ENCODE peak calls at places on chromosomes 1 and 21, in six cellular contexts. One of them, this sample, is unnamed.

GRCh38 chr1:38003261-38004250 is 1.8 kb downstream of the FHL3 start:
- DNase-seq in neural crest cell: no peak
- DNase-seq in H1: no peak
- DNase-seq in kidney epithelial cell: no peak
- DNase-seq in astrocyte of the spinal cord: peak
- DNase-seq in fibroblast of mammary gland: peak
- DNase-seq in this sample: no peak

GRCh38 chr1:11039351-11040104 is 7.5 kb downstream of the MASP2 start:
- DNase-seq in neural crest cell: no peak
- DNase-seq in H1: no peak
- DNase-seq in kidney epithelial cell: no peak
- DNase-seq in astrocyte of the spinal cord: no peak
- DNase-seq in fibroblast of mammary gland: no peak
- DNase-seq in this sample: no peak

GRCh38 chr1:67947114-67947513 is 103.3 kb downstream of the DIRAS3 start:
- DNase-seq in neural crest cell: no peak
- DNase-seq in H1: no peak
- DNase-seq in kidney epithelial cell: no peak
- DNase-seq in astrocyte of the spinal cord: no peak
- DNase-seq in fibroblast of mammary gland: no peak
- DNase-seq in this sample: no peak

GRCh38 chr1:88935522-88936222 is 44.3 kb upstream of the GTF2B start:
- DNase-seq in neural crest cell: peak
- DNase-seq in H1: no peak
- DNase-seq in kidney epithelial cell: no peak
- DNase-seq in astrocyte of the spinal cord: peak
- DNase-seq in fibroblast of mammary gland: peak
- DNase-seq in this sample: no peak

GRCh38 chr1:115189814-115190541 is 100.7 kb upstream of the TSPAN2 start:
- DNase-seq in neural crest cell: no peak
- DNase-seq in H1: no peak
- DNase-seq in kidney epithelial cell: peak
- DNase-seq in astrocyte of the spinal cord: peak
- DNase-seq in fibroblast of mammary gland: peak
- DNase-seq in this sample: no peak

GRCh38 chr1:183495420-183495819 is 23.1 kb downstream of the SMG7 start:
- DNase-seq in neural crest cell: no peak
- DNase-seq in H1: no peak
- DNase-seq in kidney epithelial cell: no peak
- DNase-seq in astrocyte of the spinal cord: no peak
- DNase-seq in fibroblast of mammary gland: no peak
- DNase-seq in this sample: no peak

GRCh38 chr1:206495493-206496046 is 11.8 kb upstream of the RASSF5 start:
- DNase-seq in neural crest cell: no peak
- DNase-seq in H1: no peak
- DNase-seq in kidney epithelial cell: no peak
- DNase-seq in astrocyte of the spinal cord: no peak
- DNase-seq in fibroblast of mammary gland: no peak
- DNase-seq in this sample: no peak

GRCh38 chr1:206685256-206685748 is 597 bp downstream of the MAPKAPK2 start:
- DNase-seq in neural crest cell: peak
- DNase-seq in H1: no peak
- DNase-seq in kidney epithelial cell: no peak
- DNase-seq in astrocyte of the spinal cord: peak
- DNase-seq in fibroblast of mammary gland: peak
- DNase-seq in this sample: peak

GRCh38 chr1:236552096-236552495 is 28.3 kb downstream of the LGALS8 start:
- DNase-seq in neural crest cell: no peak
- DNase-seq in H1: no peak
- DNase-seq in kidney epithelial cell: no peak
- DNase-seq in astrocyte of the spinal cord: no peak
- DNase-seq in fibroblast of mammary gland: no peak
- DNase-seq in this sample: no peak

GRCh38 chr21:18499761-18500376 is 96.3 kb upstream of the TMPRSS15 start:
- DNase-seq in neural crest cell: peak
- DNase-seq in H1: no peak
- DNase-seq in kidney epithelial cell: no peak
- DNase-seq in astrocyte of the spinal cord: peak
- DNase-seq in fibroblast of mammary gland: peak
- DNase-seq in this sample: no peak

GRCh38 chr1:109827986-109828385 is 64.3 kb upstream of the EPS8L3 start:
- DNase-seq in neural crest cell: no peak
- DNase-seq in H1: no peak
- DNase-seq in kidney epithelial cell: no peak
- DNase-seq in astrocyte of the spinal cord: no peak
- DNase-seq in fibroblast of mammary gland: no peak
- DNase-seq in this sample: no peak

GRCh38 chr1:33616780-33617179 is 144.3 kb downstream of the ZSCAN20 start:
- DNase-seq in neural crest cell: no peak
- DNase-seq in H1: no peak
- DNase-seq in kidney epithelial cell: no peak
- DNase-seq in astrocyte of the spinal cord: no peak
- DNase-seq in fibroblast of mammary gland: no peak
- DNase-seq in this sample: no peak

GRCh38 chr1:207304710-207305151 is 16.7 kb upstream of the CD55 start:
- DNase-seq in neural crest cell: no peak
- DNase-seq in H1: no peak
- DNase-seq in kidney epithelial cell: no peak
- DNase-seq in astrocyte of the spinal cord: peak
- DNase-seq in fibroblast of mammary gland: peak
- DNase-seq in this sample: no peak

GRCh38 chr1:155989242-155989991 is 11.1 kb upstream of the ARHGEF2 start:
- DNase-seq in neural crest cell: peak
- DNase-seq in H1: no peak
- DNase-seq in kidney epithelial cell: no peak
- DNase-seq in astrocyte of the spinal cord: peak
- DNase-seq in fibroblast of mammary gland: peak
- DNase-seq in this sample: peak

GRCh38 chr1:58717979-58718378 is 18.1 kb upstream of the MYSM1 start:
- DNase-seq in neural crest cell: no peak
- DNase-seq in H1: no peak
- DNase-seq in kidney epithelial cell: no peak
- DNase-seq in astrocyte of the spinal cord: no peak
- DNase-seq in fibroblast of mammary gland: no peak
- DNase-seq in this sample: no peak

GRCh38 chr1:58443986-58444603 is 102.4 kb downstream of the OMA1 start:
- DNase-seq in neural crest cell: no peak
- DNase-seq in H1: no peak
- DNase-seq in kidney epithelial cell: no peak
- DNase-seq in astrocyte of the spinal cord: no peak
- DNase-seq in fibroblast of mammary gland: peak
- DNase-seq in this sample: no peak

GRCh38 chr21:42118121-42118795 is 47.1 kb downstream of the UMODL1 start:
- DNase-seq in neural crest cell: no peak
- DNase-seq in H1: no peak
- DNase-seq in kidney epithelial cell: no peak
- DNase-seq in astrocyte of the spinal cord: no peak
- DNase-seq in fibroblast of mammary gland: no peak
- DNase-seq in this sample: no peak

GRCh38 chr1:80961464-80962190 is 839.1 kb upstream of the ADGRL2 start:
- DNase-seq in neural crest cell: no peak
- DNase-seq in H1: no peak
- DNase-seq in kidney epithelial cell: no peak
- DNase-seq in astrocyte of the spinal cord: no peak
- DNase-seq in fibroblast of mammary gland: no peak
- DNase-seq in this sample: no peak

GRCh38 chr21:41950941-41951408 is 2.8 kb downstream of the C2CD2 start:
- DNase-seq in neural crest cell: no peak
- DNase-seq in H1: no peak
- DNase-seq in kidney epithelial cell: no peak
- DNase-seq in astrocyte of the spinal cord: no peak
- DNase-seq in fibroblast of mammary gland: no peak
- DNase-seq in this sample: no peak

GRCh38 chr1:65418522-65419185 is 1.8 kb upstream of the LEPR start:
- DNase-seq in neural crest cell: no peak
- DNase-seq in H1: no peak
- DNase-seq in kidney epithelial cell: no peak
- DNase-seq in astrocyte of the spinal cord: no peak
- DNase-seq in fibroblast of mammary gland: no peak
- DNase-seq in this sample: no peak

GRCh38 chr21:33924079-33924765 is 8.6 kb upstream of the ATP5PO start:
- DNase-seq in neural crest cell: peak
- DNase-seq in H1: peak
- DNase-seq in kidney epithelial cell: no peak
- DNase-seq in astrocyte of the spinal cord: peak
- DNase-seq in fibroblast of mammary gland: peak
- DNase-seq in this sample: peak

GRCh38 chr1:209106237-209106741 is 477.2 kb upstream of the CAMK1G start:
- DNase-seq in neural crest cell: no peak
- DNase-seq in H1: no peak
- DNase-seq in kidney epithelial cell: no peak
- DNase-seq in astrocyte of the spinal cord: peak
- DNase-seq in fibroblast of mammary gland: peak
- DNase-seq in this sample: no peak

GRCh38 chr1:166165661-166166399 is 971 bp downstream of the FAM78B start:
- DNase-seq in neural crest cell: peak
- DNase-seq in H1: no peak
- DNase-seq in kidney epithelial cell: no peak
- DNase-seq in astrocyte of the spinal cord: peak
- DNase-seq in fibroblast of mammary gland: peak
- DNase-seq in this sample: peak

GRCh38 chr1:215845224-215845902 is 278.3 kb downstream of the KCTD3 start:
- DNase-seq in neural crest cell: no peak
- DNase-seq in H1: no peak
- DNase-seq in kidney epithelial cell: peak
- DNase-seq in astrocyte of the spinal cord: peak
- DNase-seq in fibroblast of mammary gland: peak
- DNase-seq in this sample: no peak

GRCh38 chr1:60959701-60960100 is 122.7 kb upstream of the NFIA start:
- DNase-seq in neural crest cell: no peak
- DNase-seq in H1: no peak
- DNase-seq in kidney epithelial cell: no peak
- DNase-seq in astrocyte of the spinal cord: no peak
- DNase-seq in fibroblast of mammary gland: no peak
- DNase-seq in this sample: no peak

GRCh38 chr1:220680085-220680687 is 10.0 kb upstream of the C1orf115 start:
- DNase-seq in neural crest cell: no peak
- DNase-seq in H1: no peak
- DNase-seq in kidney epithelial cell: peak
- DNase-seq in astrocyte of the spinal cord: peak
- DNase-seq in fibroblast of mammary gland: peak
- DNase-seq in this sample: no peak

GRCh38 chr1:56525463-56526155 is 53.8 kb downstream of the PLPP3 start:
- DNase-seq in neural crest cell: no peak
- DNase-seq in H1: no peak
- DNase-seq in kidney epithelial cell: no peak
- DNase-seq in astrocyte of the spinal cord: no peak
- DNase-seq in fibroblast of mammary gland: peak
- DNase-seq in this sample: peak

GRCh38 chr1:34037109-34037508 is 127.9 kb downstream of the CSMD2 start:
- DNase-seq in neural crest cell: no peak
- DNase-seq in H1: no peak
- DNase-seq in kidney epithelial cell: no peak
- DNase-seq in astrocyte of the spinal cord: no peak
- DNase-seq in fibroblast of mammary gland: no peak
- DNase-seq in this sample: no peak

GRCh38 chr21:39388038-39388810 is 39.3 kb upstream of the HMGN1 start:
- DNase-seq in neural crest cell: peak
- DNase-seq in H1: peak
- DNase-seq in kidney epithelial cell: no peak
- DNase-seq in astrocyte of the spinal cord: peak
- DNase-seq in fibroblast of mammary gland: peak
- DNase-seq in this sample: peak

GRCh38 chr1:31931241-31932225 is 6.6 kb downstream of the PTP4A2 start:
- DNase-seq in neural crest cell: no peak
- DNase-seq in H1: no peak
- DNase-seq in kidney epithelial cell: no peak
- DNase-seq in astrocyte of the spinal cord: peak
- DNase-seq in fibroblast of mammary gland: peak
- DNase-seq in this sample: no peak

GRCh38 chr1:214983126-214983869 is 99.2 kb upstream of the KCNK2 start:
- DNase-seq in neural crest cell: no peak
- DNase-seq in H1: no peak
- DNase-seq in kidney epithelial cell: no peak
- DNase-seq in astrocyte of the spinal cord: peak
- DNase-seq in fibroblast of mammary gland: peak
- DNase-seq in this sample: no peak

GRCh38 chr1:167173516-167174184 is 47.0 kb upstream of the POU2F1 start:
- DNase-seq in neural crest cell: no peak
- DNase-seq in H1: no peak
- DNase-seq in kidney epithelial cell: no peak
- DNase-seq in astrocyte of the spinal cord: peak
- DNase-seq in fibroblast of mammary gland: peak
- DNase-seq in this sample: no peak

GRCh38 chr1:100313382-100313781 is 38.9 kb upstream of the CDC14A start:
- DNase-seq in neural crest cell: no peak
- DNase-seq in H1: no peak
- DNase-seq in kidney epithelial cell: no peak
- DNase-seq in astrocyte of the spinal cord: no peak
- DNase-seq in fibroblast of mammary gland: no peak
- DNase-seq in this sample: no peak
- TF ChIP-seq CTCF in neural crest cell: no peak
- TF ChIP-seq CTCF in H1: no peak
- TF ChIP-seq CTCF in kidney epithelial cell: no peak
- TF ChIP-seq CTCF in astrocyte of the spinal cord: no peak
- TF ChIP-seq CTCF in fibroblast of mammary gland: no peak
- TF ChIP-seq CTCF in this sample: no peak

GRCh38 chr1:227916655-227917054 is 31.1 kb downstream of the WNT9A start:
- DNase-seq in neural crest cell: no peak
- DNase-seq in H1: no peak
- DNase-seq in kidney epithelial cell: no peak
- DNase-seq in astrocyte of the spinal cord: no peak
- DNase-seq in fibroblast of mammary gland: no peak
- DNase-seq in this sample: no peak
- TF ChIP-seq CTCF in neural crest cell: no peak
- TF ChIP-seq CTCF in H1: no peak
- TF ChIP-seq CTCF in kidney epithelial cell: no peak
- TF ChIP-seq CTCF in astrocyte of the spinal cord: no peak
- TF ChIP-seq CTCF in fibroblast of mammary gland: no peak
- TF ChIP-seq CTCF in this sample: no peak

GRCh38 chr1:157691285-157691920 is 9.2 kb downstream of the FCRL3 start:
- DNase-seq in neural crest cell: no peak
- DNase-seq in H1: no peak
- DNase-seq in kidney epithelial cell: no peak
- DNase-seq in astrocyte of the spinal cord: peak
- DNase-seq in fibroblast of mammary gland: peak
- DNase-seq in this sample: no peak
- TF ChIP-seq CTCF in neural crest cell: peak
- TF ChIP-seq CTCF in H1: peak
- TF ChIP-seq CTCF in kidney epithelial cell: peak
- TF ChIP-seq CTCF in astrocyte of the spinal cord: peak
- TF ChIP-seq CTCF in fibroblast of mammary gland: peak
- TF ChIP-seq CTCF in this sample: no peak

GRCh38 chr1:107477233-107477632 is 336.4 kb downstream of the NTNG1 start:
- DNase-seq in neural crest cell: no peak
- DNase-seq in H1: no peak
- DNase-seq in kidney epithelial cell: no peak
- DNase-seq in astrocyte of the spinal cord: no peak
- DNase-seq in fibroblast of mammary gland: peak
- DNase-seq in this sample: no peak
- TF ChIP-seq CTCF in neural crest cell: peak
- TF ChIP-seq CTCF in H1: peak
- TF ChIP-seq CTCF in kidney epithelial cell: peak
- TF ChIP-seq CTCF in astrocyte of the spinal cord: peak
- TF ChIP-seq CTCF in fibroblast of mammary gland: peak
- TF ChIP-seq CTCF in this sample: no peak

DNA sequence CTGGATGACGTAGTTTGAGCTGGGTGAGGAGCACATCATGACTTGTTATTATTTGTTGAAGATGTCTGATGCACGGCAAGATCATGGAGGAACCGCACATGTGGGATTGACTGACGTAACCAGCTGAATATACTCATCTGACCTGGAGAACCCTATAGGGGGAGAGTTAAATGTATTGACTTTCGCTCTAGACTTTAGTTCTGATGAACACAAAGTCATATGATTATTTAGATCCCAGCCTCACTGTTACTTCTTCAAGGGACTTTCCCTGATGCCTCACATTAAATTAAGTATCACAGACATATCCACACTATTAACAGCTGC is 33.2 kb downstream of the XCL2 start:
- DNase-seq in neural crest cell: no peak
- DNase-seq in H1: no peak
- DNase-seq in kidney epithelial cell: no peak
- DNase-seq in astrocyte of the spinal cord: no peak
- DNase-seq in fibroblast of mammary gland: no peak
- DNase-seq in this sample: no peak
- TF ChIP-seq CTCF in neural crest cell: no peak
- TF ChIP-seq CTCF in H1: no peak
- TF ChIP-seq CTCF in kidney epithelial cell: no peak
- TF ChIP-seq CTCF in astrocyte of the spinal cord: no peak
- TF ChIP-seq CTCF in fibroblast of mammary gland: no peak
- TF ChIP-seq CTCF in this sample: no peak

This sample was measured in activated B cell treated with CpG ODN at 0.5 μM for 24 hours.